ENCODE peak calls at places on chromosomes 3 and 15, in six cellular contexts. N is fibroblast of lung, T is endodermal cell, K is Calu3, L is transverse colon, Z is RWPE2. O is an unnamed sample.

GRCh38 chr3:44962606-44963393 is 13.2 kb downstream of the ZDHHC3 start:
- DNase-seq in K (no peak), T (no peak), L (no peak), Z (no peak), N (peak), O (no peak)

GRCh38 chr3:172607305-172608121 is 84.3 kb upstream of the TNFSF10 start:
- DNase-seq in Z (no peak), T (peak), N (peak), L (no peak), K (peak), O (no peak)

GRCh38 chr3:87206635-87207034 is 20.5 kb upstream of the CHMP2B start:
- DNase-seq in N (no peak), K (no peak), T (no peak), L (no peak), Z (no peak), O (no peak)

GRCh38 chr3:106566277-106566676 is 697.5 kb upstream of the CBLB start:
- DNase-seq in L (no peak), Z (no peak), T (no peak), K (peak), N (no peak), O (no peak)

GRCh38 chr3:14879161-14879888 is 60.6 kb downstream of the FGD5 start:
- DNase-seq in T (peak), N (no peak), K (no peak), L (peak), Z (no peak), O (no peak)

GRCh38 chr15:83977992-83978391 is 257.6 kb upstream of the GOLGA6L4 start:
- DNase-seq in T (no peak), N (no peak), K (no peak), Z (no peak), L (no peak), O (no peak)

GRCh38 chr3:141456328-141456689 is 30.5 kb upstream of the RASA2 start:
- DNase-seq in K (no peak), Z (no peak), N (no peak), L (no peak), T (no peak), O (no peak)

GRCh38 chr3:33063651-33064051 is 33.3 kb downstream of the GLB1 start:
- DNase-seq in K (no peak), T (peak), L (no peak), N (peak), Z (no peak), O (no peak)

GRCh38 chr3:100257601-100258000 is 3.2 kb upstream of the TBC1D23 start:
- DNase-seq in N (peak), Z (no peak), K (no peak), L (no peak), T (no peak), O (no peak)

GRCh38 chr3:98680723-98681122 is 82.4 kb upstream of the ST3GAL6 start:
- DNase-seq in L (no peak), T (no peak), K (no peak), N (peak), Z (no peak), O (no peak)

GRCh38 chr3:99659032-99659431 is 20.6 kb downstream of the COL8A1 start:
- DNase-seq in N (peak), Z (peak), K (no peak), T (no peak), L (no peak), O (no peak)

GRCh38 chr3:128971421-128971820 is 22.5 kb downstream of the CFAP92 start:
- DNase-seq in K (no peak), L (peak), N (peak), T (no peak), Z (no peak), O (no peak)

GRCh38 chr3:108667312-108667711 is 77.8 kb downstream of the DZIP3 start:
- DNase-seq in K (no peak), T (no peak), L (no peak), Z (no peak), N (no peak), O (no peak)

GRCh38 chr15:72205896-72206676 is 8.5 kb upstream of the GRAMD2A start:
- DNase-seq in Z (no peak), T (peak), K (no peak), L (no peak), N (no peak), O (no peak)

GRCh38 chr3:42666577-42666998 is 13.1 kb downstream of the ZBTB47 start:
- DNase-seq in N (no peak), L (no peak), T (no peak), K (no peak), Z (no peak), O (no peak)

GRCh38 chr3:197031315-197032285 is 2.0 kb upstream of the MELTF start:
- DNase-seq in K (peak), T (peak), N (peak), L (peak), Z (peak), O (no peak)

GRCh38 chr15:66820474-66821258 is 118.6 kb downstream of the SMAD6 start:
- DNase-seq in N (no peak), T (peak), Z (peak), L (no peak), K (no peak), O (no peak)

GRCh38 chr3:59606638-59607262 is 556.9 kb upstream of the CFAP20DC start:
- DNase-seq in Z (no peak), N (no peak), L (no peak), T (no peak), K (no peak), O (no peak)

GRCh38 chr15:31042731-31043130 is 51.3 kb upstream of the MTMR10 start:
- DNase-seq in N (no peak), T (no peak), L (no peak), K (no peak), Z (no peak), O (no peak)

GRCh38 chr15:24760066-24760465 is 84.5 kb downstream of the NPAP1 start:
- DNase-seq in N (no peak), L (no peak), T (no peak), K (no peak), Z (no peak), O (no peak)

GRCh38 chr15:24761704-24762302 is 86.2 kb downstream of the NPAP1 start:
- DNase-seq in Z (no peak), L (no peak), K (no peak), T (no peak), N (peak), O (no peak)

GRCh38 chr15:24752354-24752753 is 76.8 kb downstream of the NPAP1 start:
- DNase-seq in T (peak), K (no peak), Z (no peak), L (no peak), N (no peak), O (no peak)

DNA sequence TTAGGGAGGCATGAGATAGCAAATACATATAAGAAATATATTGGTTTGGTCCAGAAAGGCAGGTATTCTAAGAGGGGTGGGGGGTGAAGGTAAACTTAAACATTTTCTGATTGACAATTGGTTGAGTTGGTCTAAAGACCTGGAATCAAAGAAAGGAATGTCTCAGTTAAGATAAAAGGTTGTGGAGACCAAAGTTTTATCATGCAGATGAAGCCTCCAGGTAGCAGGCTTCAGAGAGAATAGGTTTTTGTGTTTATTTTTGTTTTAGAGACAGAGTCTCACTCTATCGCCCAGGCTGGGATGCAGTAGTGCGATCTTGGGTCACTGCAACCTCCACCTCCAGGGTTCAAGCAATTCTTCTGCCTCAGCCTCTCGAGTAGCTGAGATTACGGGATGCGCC is 80.5 kb downstream of the NPAP1 start:
- DNase-seq in K (no peak), N (no peak), Z (no peak), L (no peak), T (no peak), O (no peak)
- TF ChIP-seq CTCF in K (no peak), N (no peak), Z (no peak), L (no peak), T (no peak), O (no peak)

GRCh38 chr3:23685484-23686258 is 120.1 kb upstream of the UBE2E1 start:
- DNase-seq in L (peak), Z (peak), T (no peak), K (peak), N (peak), O (no peak)
- TF ChIP-seq CTCF in L (no peak), Z (no peak), T (no peak), K (no peak), N (no peak), O (peak)

GRCh38 chr3:131053021-131053420 is 26.3 kb downstream of the NEK11 start:
- DNase-seq in N (no peak), L (no peak), Z (no peak), T (no peak), K (no peak), O (no peak)

GRCh38 chr3:131048030-131048429 is 21.4 kb downstream of the NEK11 start:
- DNase-seq in L (no peak), K (no peak), N (no peak), Z (no peak), T (no peak), O (no peak)

GRCh38 chr3:131047582-131047981 is 20.9 kb downstream of the NEK11 start:
- DNase-seq in K (peak), T (peak), Z (no peak), L (no peak), N (no peak), O (no peak)
- TF ChIP-seq CTCF in K (no peak), T (peak), Z (no peak), L (no peak), N (no peak), O (peak)

DNA sequence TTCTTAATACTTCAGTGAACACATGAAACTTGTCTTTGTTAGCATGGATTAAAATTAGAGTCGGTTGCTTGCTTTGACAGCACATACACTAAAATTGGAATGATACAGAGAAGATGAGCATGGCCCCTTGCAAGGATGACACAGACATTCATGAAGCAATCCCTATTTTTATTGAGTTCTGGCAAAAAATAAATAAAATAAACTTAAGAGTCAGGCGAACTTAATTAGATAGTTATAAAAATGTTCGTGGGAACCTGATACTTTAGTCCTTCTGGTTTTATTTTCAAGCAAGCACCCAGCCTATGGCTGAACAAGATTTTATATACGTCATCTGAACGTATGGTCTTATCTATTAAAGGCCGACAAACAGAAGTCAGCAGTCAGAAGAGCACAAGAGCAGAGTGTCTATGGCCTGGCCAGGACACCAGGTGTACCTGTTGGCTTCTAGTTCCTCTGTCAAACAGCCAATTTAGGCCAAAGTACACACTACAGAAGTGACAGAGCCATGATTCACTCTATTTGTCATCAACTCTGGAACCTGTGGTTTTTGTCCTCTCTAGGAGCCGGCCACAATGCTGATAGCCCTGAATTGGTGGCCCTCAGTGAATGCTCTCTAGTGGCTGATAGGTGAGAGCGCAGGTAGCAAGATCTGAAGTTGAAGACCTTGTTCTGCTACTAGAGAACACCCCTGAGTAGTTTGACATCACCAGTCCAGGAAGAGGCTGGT is 64.3 kb downstream of the LEO1 start:
- DNase-seq in N (peak), T (peak), L (peak), K (peak), Z (no peak), O (no peak)
- TF ChIP-seq CTCF in N (peak), T (peak), L (peak), K (peak), Z (peak), O (no peak)

DNA sequence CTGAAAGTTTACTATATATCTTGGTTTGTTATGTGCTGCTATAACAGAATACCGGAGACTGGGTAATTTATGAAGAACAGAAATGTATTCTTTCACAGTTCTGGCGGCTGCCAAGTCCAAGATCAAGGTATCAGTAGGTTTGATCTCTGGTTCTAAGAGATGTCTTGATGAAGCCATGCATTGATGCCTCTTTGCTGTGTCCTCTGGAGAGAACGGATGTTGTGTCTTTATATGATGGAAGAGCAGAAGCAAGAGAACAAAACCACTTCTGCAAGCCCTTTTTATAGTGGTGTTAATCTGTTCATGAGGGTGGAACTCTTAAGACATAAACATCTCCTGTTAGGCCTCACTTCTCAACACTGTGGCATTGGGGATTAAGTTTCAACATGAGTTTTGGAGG is 62.7 kb downstream of the TCF12 start:
- DNase-seq in N (no peak), L (no peak), T (no peak), K (no peak), Z (no peak), O (no peak)
- TF ChIP-seq CTCF in N (no peak), L (no peak), T (no peak), K (no peak), Z (no peak), O (no peak)

GRCh38 chr15:64583519-64583918 is 123.1 kb downstream of the ZNF609 start:
- DNase-seq in Z (no peak), K (no peak), L (no peak), T (no peak), N (no peak), O (no peak)
- TF ChIP-seq CTCF in Z (no peak), K (no peak), L (no peak), T (no peak), N (no peak), O (no peak)